ENCODE peak calls at places on chromosomes 16 and 17, in six cellular contexts. G is AG04449, Y is HFFc6, F is AG09319, C is IMR-90, M is A549. D is an unnamed sample.

GRCh38 chr17:63645775-63646491 is 23.7 kb downstream of the MAP3K3 start:
- DNase-seq in G (no peak), C (no peak), M (no peak), F (no peak), Y (peak), D (no peak)

GRCh38 chr16:77511053-77511452 is 76.2 kb upstream of the ADAMTS18 start:
- DNase-seq in F (no peak), C (no peak), M (no peak), Y (no peak), G (no peak), D (no peak)

GRCh38 chr17:29237476-29238132 is 9.1 kb upstream of the CRYBA1 start:
- DNase-seq in M (no peak), F (no peak), C (peak), Y (peak), G (no peak), D (no peak)

GRCh38 chr17:8728991-8729390 is 15.6 kb downstream of the CCDC42 start:
- DNase-seq in M (no peak), G (no peak), Y (no peak), F (no peak), C (no peak), D (peak)

GRCh38 chr17:36849871-36850348 is 87.4 kb upstream of the LHX1 start:
- DNase-seq in Y (peak), C (peak), F (no peak), G (no peak), M (peak), D (no peak)

GRCh38 chr16:88681084-88681680 is 5.1 kb downstream of the SNAI3 start:
- DNase-seq in M (peak), G (no peak), F (no peak), C (no peak), Y (no peak), D (no peak)

GRCh38 chr16:9870962-9871361 is 311.3 kb downstream of the GRIN2A start:
- DNase-seq in Y (no peak), F (no peak), G (no peak), C (no peak), M (no peak), D (no peak)

GRCh38 chr17:72407336-72408121 is 286.7 kb downstream of the SOX9 start:
- DNase-seq in F (peak), C (peak), G (peak), Y (peak), M (peak), D (no peak)

GRCh38 chr17:51118330-51119195 is 2.1 kb downstream of the SPAG9 start:
- DNase-seq in F (no peak), M (peak), C (no peak), Y (no peak), G (no peak), D (no peak)

GRCh38 chr17:11807606-11808005 is 189.7 kb downstream of the ZNF18 start:
- DNase-seq in C (no peak), M (no peak), G (no peak), Y (no peak), F (no peak), D (no peak)

GRCh38 chr16:82738699-82739098 is 111.9 kb downstream of the CDH13 start:
- DNase-seq in M (no peak), G (no peak), C (peak), F (no peak), Y (peak), D (no peak)

GRCh38 chr16:75219088-75219487 is 300 bp downstream of the CTRB1 start:
- DNase-seq in C (no peak), F (no peak), Y (no peak), G (no peak), M (no peak), D (no peak)

GRCh38 chr17:64628641-64629040 is 33.5 kb downstream of the SMURF2 start:
- DNase-seq in C (no peak), Y (no peak), F (no peak), G (no peak), M (no peak), D (no peak)

DNA sequence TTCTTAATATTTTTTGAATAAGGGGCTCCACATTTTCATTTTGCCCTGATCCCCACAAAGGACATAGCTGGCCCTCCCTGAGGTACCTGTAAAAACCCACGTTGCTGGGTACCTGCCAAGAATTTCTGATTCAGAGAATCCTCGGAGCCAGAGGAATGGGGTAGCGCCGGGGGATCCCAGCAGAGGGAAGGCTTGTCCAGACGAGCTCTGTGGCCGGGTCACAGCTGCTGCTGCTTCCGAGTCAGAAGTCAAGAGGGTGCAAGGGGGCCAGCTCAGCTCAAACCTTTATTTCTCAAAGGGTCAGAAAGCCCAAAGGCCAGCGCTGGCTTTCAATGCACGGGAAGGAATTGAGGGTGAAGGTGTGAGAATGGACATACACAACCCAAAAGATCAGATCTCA is 68.9 kb upstream of the SDK2 start:
- DNase-seq in Y (no peak), F (no peak), M (no peak), G (no peak), C (no peak), D (no peak)
- TF ChIP-seq CTCF in Y (no peak), F (no peak), M (no peak), G (no peak), C (no peak), D (no peak)

GRCh38 chr17:57832299-57832698 is 17.5 kb downstream of the MRPS23 start:
- DNase-seq in Y (no peak), C (no peak), G (no peak), M (no peak), F (no peak), D (no peak)

GRCh38 chr17:57832711-57833596 is 16.9 kb downstream of the MRPS23 start:
- DNase-seq in C (peak), Y (peak), M (peak), G (no peak), F (no peak), D (peak)

GRCh38 chr17:57834146-57834741 is 15.6 kb downstream of the MRPS23 start:
- DNase-seq in Y (peak), C (no peak), M (no peak), F (no peak), G (no peak), D (peak)

GRCh38 chr17:57835333-57835900 is 14.4 kb downstream of the MRPS23 start:
- DNase-seq in G (no peak), F (no peak), C (no peak), M (no peak), Y (no peak), D (no peak)

DNA sequence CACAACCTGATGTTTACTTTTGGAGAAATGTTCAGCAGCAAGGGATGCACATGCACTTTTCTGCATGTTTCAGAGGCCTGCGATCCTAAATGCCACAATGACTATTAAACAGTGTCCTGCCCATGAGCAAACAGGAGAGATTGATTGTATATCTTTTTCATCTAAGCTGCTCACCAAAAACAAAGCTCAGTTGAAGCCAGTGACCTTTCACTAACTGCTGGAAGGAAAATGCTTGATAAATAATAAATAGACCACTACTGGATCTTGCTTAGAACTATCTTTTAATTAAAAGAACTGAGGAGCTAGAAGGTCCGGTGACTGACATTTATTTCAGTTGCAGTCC is 16.3 kb downstream of the MRPS23 start:
- DNase-seq in M (no peak), G (no peak), Y (no peak), F (no peak), C (no peak), D (no peak)
- TF ChIP-seq CTCF in M (no peak), G (no peak), Y (peak), F (no peak), C (no peak), D (no peak)

DNA sequence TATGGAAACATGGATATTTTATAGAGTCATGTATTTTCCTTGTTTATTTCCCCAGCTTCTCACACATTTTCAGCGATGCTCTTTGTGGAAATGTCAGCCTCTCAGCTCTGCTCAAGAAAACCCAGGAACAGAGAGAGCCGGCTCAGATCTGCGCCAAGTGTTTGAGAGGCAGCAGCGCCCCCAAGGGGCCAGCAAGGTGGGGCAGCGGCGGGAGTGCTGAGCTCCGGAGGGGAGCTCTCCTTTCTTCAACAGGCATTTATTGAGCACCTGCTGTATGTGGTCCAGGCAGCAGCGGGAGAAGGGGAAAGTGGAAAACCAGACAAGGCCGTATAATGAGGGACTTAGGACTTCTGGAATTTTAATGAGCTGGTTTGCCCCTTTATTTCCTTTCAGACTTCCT is 421.1 kb upstream of the C16orf82 start:
- DNase-seq in F (no peak), G (no peak), C (no peak), Y (no peak), M (peak), D (no peak)
- TF ChIP-seq CTCF in F (peak), G (no peak), C (no peak), Y (no peak), M (no peak), D (no peak)

GRCh38 chr17:57009737-57010445 is 32.0 kb downstream of the SCPEP1 start:
- DNase-seq in G (no peak), C (peak), F (no peak), Y (peak), M (peak), D (no peak)
- TF ChIP-seq CTCF in G (peak), C (peak), F (peak), Y (peak), M (peak), D (peak)

DNA sequence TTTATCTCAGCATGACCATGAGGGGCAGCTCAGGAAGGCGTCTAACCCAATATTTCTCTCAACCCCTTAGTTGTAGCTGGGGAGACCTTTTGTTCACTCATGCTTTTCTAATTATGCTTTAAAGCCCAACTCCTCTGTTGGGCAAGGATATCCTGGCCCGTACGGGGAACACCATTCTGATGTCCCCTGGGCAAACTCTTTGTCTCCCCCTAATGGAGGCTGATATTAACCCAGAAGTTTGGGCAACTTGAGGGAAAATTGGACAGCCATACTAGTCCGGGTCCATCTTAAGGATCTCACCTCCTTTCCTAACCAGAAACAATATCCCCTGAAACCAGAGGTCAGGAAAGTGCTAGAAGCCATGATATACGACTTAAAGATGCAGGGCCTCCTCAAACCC is 143.7 kb upstream of the COX10 start:
- DNase-seq in G (no peak), M (no peak), Y (no peak), F (no peak), C (no peak), D (no peak)
- TF ChIP-seq CTCF in G (no peak), M (no peak), Y (peak), F (no peak), C (peak), D (no peak)

DNA sequence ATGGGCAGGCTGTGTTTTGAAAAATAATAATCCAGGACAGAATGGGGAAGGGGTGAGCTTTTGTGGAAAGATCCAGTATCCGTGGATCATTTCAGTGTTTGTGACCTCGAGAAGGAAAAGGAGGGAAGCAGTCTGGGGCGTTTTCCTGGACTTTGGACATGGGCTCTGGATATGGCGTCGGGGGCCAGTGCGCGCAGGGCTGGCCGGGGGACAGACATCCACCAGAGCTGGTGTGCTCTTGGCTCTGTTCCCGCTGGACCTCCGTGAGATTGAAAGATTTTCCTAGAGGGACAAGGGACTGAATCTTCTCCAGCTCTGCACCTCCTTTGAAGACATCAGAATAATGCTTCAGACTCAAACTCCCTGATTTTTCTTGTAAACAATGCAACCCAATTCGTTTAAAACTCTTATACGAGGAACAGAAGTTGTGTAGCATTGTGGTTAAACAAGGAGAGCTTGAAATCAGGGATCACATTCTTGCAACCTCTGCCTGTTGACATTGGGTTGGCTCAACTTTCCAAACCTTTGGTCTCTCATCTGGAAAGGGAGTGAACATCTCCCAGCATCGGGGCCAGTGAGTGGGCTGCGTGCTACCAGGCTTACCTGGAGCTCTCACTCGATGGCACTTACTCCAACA is 75.9 kb downstream of the C16orf95 start:
- DNase-seq in Y (no peak), C (no peak), G (no peak), F (no peak), M (no peak), D (no peak)
- TF ChIP-seq CTCF in Y (no peak), C (no peak), G (no peak), F (no peak), M (no peak), D (no peak)

GRCh38 chr17:58415371-58416055 is 1.8 kb downstream of the RNF43 start:
- DNase-seq in F (no peak), G (no peak), Y (no peak), M (no peak), C (no peak), D (no peak)
- TF ChIP-seq CTCF in F (no peak), G (no peak), Y (no peak), M (no peak), C (no peak), D (no peak)

DNA sequence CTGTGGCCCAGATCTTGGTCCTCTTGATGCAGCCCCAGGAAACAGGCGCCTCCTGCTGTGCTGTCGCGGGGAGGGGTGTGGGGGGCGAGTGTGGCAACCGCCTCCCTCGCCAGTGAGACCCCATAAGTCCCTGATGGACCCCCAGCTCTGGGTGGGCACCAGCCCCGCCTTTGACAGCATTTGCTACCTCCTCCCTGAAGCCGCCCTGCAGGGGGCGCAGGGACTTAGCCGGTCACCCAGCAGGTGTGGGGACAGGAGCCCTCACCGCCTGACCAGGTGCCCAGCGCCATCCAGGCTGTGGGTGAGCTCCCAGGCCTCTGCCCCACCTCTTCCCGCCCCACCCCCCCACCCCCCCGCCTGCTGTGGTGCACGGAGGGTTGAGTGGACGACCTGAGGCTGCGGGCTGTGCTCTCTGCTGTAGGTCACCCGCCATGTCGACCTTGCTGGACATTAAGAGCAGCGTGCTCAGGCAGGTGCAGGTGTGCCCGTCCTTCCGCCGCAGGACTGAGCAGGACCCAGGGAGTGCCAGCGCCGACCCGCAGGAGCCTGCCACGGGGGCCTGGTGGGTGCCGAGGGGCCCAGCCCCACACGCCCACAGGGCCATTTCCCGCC is 4.8 kb downstream of the BAIAP3 start:
- DNase-seq in C (no peak), G (no peak), F (no peak), Y (no peak), M (peak), D (no peak)
- TF ChIP-seq CTCF in C (peak), G (peak), F (peak), Y (peak), M (peak), D (no peak)